ENCODE peak calls at places on chromosomes 5 and 9, in nine cellular contexts. One of them, this sample, is unnamed.

GRCh38 chr9:89461302-89461701 is 36.6 kb downstream of the SEMA4D start:
- DNase-seq in nephron progenitor cell: no peak
- DNase-seq in MM.1S: no peak
- DNase-seq in cardiac muscle cell: peak; percentile 81
- DNase-seq in hepatocyte: no peak
- DNase-seq in foreskin fibroblast: peak; percentile 33
- DNase-seq in testis: no peak
- DNase-seq in GM23338: no peak
- DNase-seq in WTC11: no peak
- DNase-seq in this sample: no peak

GRCh38 chr9:123893146-123893545 is 36.8 kb downstream of the DENND1A start:
- DNase-seq in nephron progenitor cell: no peak
- DNase-seq in MM.1S: no peak
- DNase-seq in cardiac muscle cell: no peak
- DNase-seq in hepatocyte: no peak
- DNase-seq in foreskin fibroblast: no peak
- DNase-seq in testis: no peak
- DNase-seq in GM23338: peak; percentile 50
- DNase-seq in WTC11: no peak
- DNase-seq in this sample: no peak

GRCh38 chr5:17180957-17181723 is 36.3 kb upstream of the BASP1 start:
- DNase-seq in nephron progenitor cell: no peak
- DNase-seq in MM.1S: no peak
- DNase-seq in cardiac muscle cell: peak; percentile 95
- DNase-seq in hepatocyte: peak; percentile 81
- DNase-seq in foreskin fibroblast: peak; percentile 92
- DNase-seq in testis: no peak
- DNase-seq in GM23338: no peak
- DNase-seq in WTC11: no peak
- DNase-seq in this sample: no peak

GRCh38 chr9:89379508-89380115 is 61.3 kb downstream of the SECISBP2 start:
- DNase-seq in nephron progenitor cell: no peak
- DNase-seq in MM.1S: no peak
- DNase-seq in cardiac muscle cell: peak; percentile 22
- DNase-seq in hepatocyte: no peak
- DNase-seq in foreskin fibroblast: no peak
- DNase-seq in testis: no peak
- DNase-seq in GM23338: no peak
- DNase-seq in WTC11: no peak
- DNase-seq in this sample: no peak

GRCh38 chr5:172010278-172010677 is 3.8 kb upstream of the FBXW11 start:
- DNase-seq in nephron progenitor cell: no peak
- DNase-seq in MM.1S: no peak
- DNase-seq in cardiac muscle cell: peak; percentile 79
- DNase-seq in hepatocyte: no peak
- DNase-seq in foreskin fibroblast: no peak
- DNase-seq in testis: peak; percentile 28
- DNase-seq in GM23338: peak; percentile 37
- DNase-seq in WTC11: no peak
- DNase-seq in this sample: no peak

GRCh38 chr9:136567651-136568287 is 21.9 kb upstream of the NOTCH1 start:
- DNase-seq in nephron progenitor cell: peak; percentile 43
- DNase-seq in MM.1S: no peak
- DNase-seq in cardiac muscle cell: peak; percentile 85
- DNase-seq in hepatocyte: peak; percentile 72
- DNase-seq in foreskin fibroblast: peak; percentile 91
- DNase-seq in testis: peak; percentile 76
- DNase-seq in GM23338: peak; percentile 80
- DNase-seq in WTC11: peak; percentile 55
- DNase-seq in this sample: no peak

GRCh38 chr5:10354048-10354872 is 765 bp downstream of the MARCHF6 start:
- DNase-seq in nephron progenitor cell: no peak
- DNase-seq in MM.1S: peak; percentile 50
- DNase-seq in cardiac muscle cell: peak; percentile 58
- DNase-seq in hepatocyte: peak; percentile 74
- DNase-seq in foreskin fibroblast: peak; percentile 58
- DNase-seq in testis: peak; percentile 54
- DNase-seq in GM23338: peak; percentile 53
- DNase-seq in WTC11: peak; percentile 43
- DNase-seq in this sample: peak; percentile 65

GRCh38 chr5:16140417-16140816 is 39.2 kb downstream of the MARCHF11 start:
- DNase-seq in nephron progenitor cell: no peak
- DNase-seq in MM.1S: no peak
- DNase-seq in cardiac muscle cell: no peak
- DNase-seq in hepatocyte: no peak
- DNase-seq in foreskin fibroblast: no peak
- DNase-seq in testis: no peak
- DNase-seq in GM23338: no peak
- DNase-seq in WTC11: no peak
- DNase-seq in this sample: no peak

GRCh38 chr9:6576930-6577329 is 68.6 kb downstream of the GLDC start:
- DNase-seq in nephron progenitor cell: no peak
- DNase-seq in MM.1S: no peak
- DNase-seq in cardiac muscle cell: no peak
- DNase-seq in hepatocyte: no peak
- DNase-seq in foreskin fibroblast: no peak
- DNase-seq in testis: no peak
- DNase-seq in GM23338: no peak
- DNase-seq in WTC11: no peak
- DNase-seq in this sample: no peak

GRCh38 chr5:181050016-181050415 is 9.9 kb downstream of the BTNL9 start:
- DNase-seq in nephron progenitor cell: no peak
- DNase-seq in MM.1S: no peak
- DNase-seq in cardiac muscle cell: no peak
- DNase-seq in hepatocyte: no peak
- DNase-seq in foreskin fibroblast: no peak
- DNase-seq in testis: no peak
- DNase-seq in GM23338: no peak
- DNase-seq in WTC11: no peak
- DNase-seq in this sample: no peak

GRCh38 chr5:149608936-149609502 is 27.7 kb downstream of the ARHGEF37 start:
- DNase-seq in nephron progenitor cell: no peak
- DNase-seq in MM.1S: no peak
- DNase-seq in cardiac muscle cell: no peak
- DNase-seq in hepatocyte: no peak
- DNase-seq in foreskin fibroblast: peak; percentile 24
- DNase-seq in testis: no peak
- DNase-seq in GM23338: no peak
- DNase-seq in WTC11: no peak
- DNase-seq in this sample: no peak

GRCh38 chr5:97844797-97845196 is 661.8 kb upstream of the RIOK2 start:
- DNase-seq in nephron progenitor cell: peak; percentile 4
- DNase-seq in MM.1S: no peak
- DNase-seq in cardiac muscle cell: no peak
- DNase-seq in hepatocyte: no peak
- DNase-seq in foreskin fibroblast: no peak
- DNase-seq in testis: no peak
- DNase-seq in GM23338: peak; percentile 47
- DNase-seq in WTC11: peak; percentile 57
- DNase-seq in this sample: no peak

GRCh38 chr5:111779260-111780254 is 22.6 kb upstream of the NREP start:
- DNase-seq in nephron progenitor cell: no peak
- DNase-seq in MM.1S: no peak
- DNase-seq in cardiac muscle cell: peak; percentile 60
- DNase-seq in hepatocyte: no peak
- DNase-seq in foreskin fibroblast: peak; percentile 28
- DNase-seq in testis: no peak
- DNase-seq in GM23338: no peak
- DNase-seq in WTC11: no peak
- DNase-seq in this sample: no peak

GRCh38 chr5:13987843-13988464 is 43.5 kb upstream of the DNAH5 start:
- DNase-seq in nephron progenitor cell: peak; percentile 60
- DNase-seq in MM.1S: peak; percentile 47
- DNase-seq in cardiac muscle cell: peak; percentile 72
- DNase-seq in hepatocyte: peak; percentile 67
- DNase-seq in foreskin fibroblast: peak; percentile 85
- DNase-seq in testis: peak; percentile 56
- DNase-seq in GM23338: peak; percentile 81
- DNase-seq in WTC11: peak; percentile 56
- DNase-seq in this sample: peak; percentile 56

GRCh38 chr5:126814721-126815404 is 37.9 kb downstream of the LMNB1 start:
- DNase-seq in nephron progenitor cell: no peak
- DNase-seq in MM.1S: no peak
- DNase-seq in cardiac muscle cell: peak; percentile 64
- DNase-seq in hepatocyte: no peak
- DNase-seq in foreskin fibroblast: peak; percentile 65
- DNase-seq in testis: no peak
- DNase-seq in GM23338: no peak
- DNase-seq in WTC11: no peak
- DNase-seq in this sample: no peak
- TF ChIP-seq CTCF in nephron progenitor cell: no peak
- TF ChIP-seq CTCF in MM.1S: no peak
- TF ChIP-seq CTCF in cardiac muscle cell: no peak
- TF ChIP-seq CTCF in hepatocyte: no peak
- TF ChIP-seq CTCF in foreskin fibroblast: no peak
- TF ChIP-seq CTCF in testis: no peak
- TF ChIP-seq CTCF in GM23338: no peak
- TF ChIP-seq CTCF in WTC11: no peak
- TF ChIP-seq CTCF in this sample: no peak

GRCh38 chr9:128253991-128254346 is 21.8 kb downstream of the GOLGA2 start:
- DNase-seq in nephron progenitor cell: no peak
- DNase-seq in MM.1S: no peak
- DNase-seq in cardiac muscle cell: no peak
- DNase-seq in hepatocyte: no peak
- DNase-seq in foreskin fibroblast: no peak
- DNase-seq in testis: no peak
- DNase-seq in GM23338: no peak
- DNase-seq in WTC11: no peak
- DNase-seq in this sample: no peak

GRCh38 chr9:128251701-128252100 is 24.1 kb downstream of the GOLGA2 start:
- DNase-seq in nephron progenitor cell: no peak
- DNase-seq in MM.1S: no peak
- DNase-seq in cardiac muscle cell: peak; percentile 35
- DNase-seq in hepatocyte: no peak
- DNase-seq in foreskin fibroblast: peak; percentile 88
- DNase-seq in testis: no peak
- DNase-seq in GM23338: no peak
- DNase-seq in WTC11: no peak
- DNase-seq in this sample: no peak

GRCh38 chr9:128253140-128253990 is 22.4 kb downstream of the GOLGA2 start:
- DNase-seq in nephron progenitor cell: no peak
- DNase-seq in MM.1S: peak; percentile 35
- DNase-seq in cardiac muscle cell: no peak
- DNase-seq in hepatocyte: no peak
- DNase-seq in foreskin fibroblast: no peak
- DNase-seq in testis: no peak
- DNase-seq in GM23338: peak; percentile 32
- DNase-seq in WTC11: no peak
- DNase-seq in this sample: no peak

GRCh38 chr9:128250839-128251558 is 24.8 kb downstream of the GOLGA2 start:
- DNase-seq in nephron progenitor cell: no peak
- DNase-seq in MM.1S: no peak
- DNase-seq in cardiac muscle cell: no peak
- DNase-seq in hepatocyte: no peak
- DNase-seq in foreskin fibroblast: no peak
- DNase-seq in testis: no peak
- DNase-seq in GM23338: peak; percentile 65
- DNase-seq in WTC11: peak; percentile 54
- DNase-seq in this sample: no peak

DNA sequence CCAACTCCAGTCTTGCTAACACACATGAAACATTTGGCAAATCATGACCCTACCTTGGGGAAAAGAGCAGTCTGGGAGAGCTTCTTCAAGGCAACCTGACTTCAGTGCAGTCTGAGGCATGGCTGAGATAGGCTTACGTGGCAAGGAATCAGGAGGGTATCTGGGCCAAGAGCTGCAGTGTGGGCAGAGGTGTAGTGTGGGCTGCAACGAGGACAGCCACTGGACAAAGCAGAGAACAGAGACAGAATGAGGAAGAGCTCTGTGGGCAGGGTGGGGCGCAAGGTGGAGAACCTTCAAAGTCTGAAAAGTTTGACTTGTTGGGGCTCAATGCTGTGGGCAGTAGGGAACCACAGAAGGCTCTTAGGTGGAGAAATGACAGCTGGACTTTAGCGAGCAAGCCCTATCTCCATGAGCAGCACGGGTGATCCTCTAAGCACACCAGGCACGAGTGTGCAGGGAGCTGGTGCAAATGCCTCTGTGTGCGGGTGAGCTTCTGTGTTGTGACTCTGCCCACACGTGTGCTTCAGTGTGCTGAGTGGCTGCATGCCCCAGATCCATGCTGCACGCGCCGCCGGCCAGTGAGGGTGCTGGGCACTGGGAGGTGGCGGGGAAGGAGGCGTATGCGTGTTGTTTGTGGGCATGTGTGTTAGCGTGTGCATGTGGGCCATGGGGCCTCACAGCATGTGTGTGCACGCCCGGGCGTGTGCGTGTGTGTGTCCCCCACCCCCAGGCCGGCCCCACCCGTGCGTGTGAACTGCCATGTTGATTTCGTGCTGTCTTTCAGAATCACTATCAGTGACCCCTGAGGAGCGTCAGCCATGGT is 23.3 kb downstream of the GOLGA2 start:
- DNase-seq in nephron progenitor cell: no peak
- DNase-seq in MM.1S: no peak
- DNase-seq in cardiac muscle cell: no peak
- DNase-seq in hepatocyte: no peak
- DNase-seq in foreskin fibroblast: no peak
- DNase-seq in testis: no peak
- DNase-seq in GM23338: no peak
- DNase-seq in WTC11: no peak
- DNase-seq in this sample: no peak
- TF ChIP-seq CTCF in nephron progenitor cell: no peak
- TF ChIP-seq CTCF in MM.1S: no peak
- TF ChIP-seq CTCF in cardiac muscle cell: no peak
- TF ChIP-seq CTCF in hepatocyte: no peak
- TF ChIP-seq CTCF in foreskin fibroblast: no peak
- TF ChIP-seq CTCF in testis: no peak
- TF ChIP-seq CTCF in GM23338: no peak
- TF ChIP-seq CTCF in WTC11: no peak
- TF ChIP-seq CTCF in this sample: no peak

DNA sequence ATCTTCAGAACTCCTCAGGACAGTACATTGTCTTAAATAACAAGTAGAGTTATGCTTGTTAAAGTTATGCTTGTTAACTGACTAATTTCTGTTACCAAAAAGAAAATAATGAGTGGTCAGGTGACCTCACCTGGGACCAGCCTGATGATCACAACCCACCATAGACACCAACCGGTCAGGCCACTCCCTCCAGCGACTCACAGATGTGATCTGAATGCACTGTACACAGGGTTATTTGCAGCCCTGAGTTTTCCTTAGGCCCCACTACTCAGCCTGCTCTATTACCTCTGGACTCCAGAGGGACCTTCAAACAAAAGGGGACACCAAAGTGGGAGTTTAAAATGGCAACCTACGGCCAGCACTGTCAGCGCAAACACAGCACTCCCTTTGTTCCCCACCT is 55.3 kb downstream of the ARSB start:
- DNase-seq in nephron progenitor cell: no peak
- DNase-seq in MM.1S: no peak
- DNase-seq in cardiac muscle cell: no peak
- DNase-seq in hepatocyte: no peak
- DNase-seq in foreskin fibroblast: no peak
- DNase-seq in testis: no peak
- DNase-seq in GM23338: no peak
- DNase-seq in WTC11: no peak
- DNase-seq in this sample: no peak
- TF ChIP-seq CTCF in nephron progenitor cell: no peak
- TF ChIP-seq CTCF in MM.1S: no peak
- TF ChIP-seq CTCF in cardiac muscle cell: no peak
- TF ChIP-seq CTCF in hepatocyte: no peak
- TF ChIP-seq CTCF in foreskin fibroblast: no peak
- TF ChIP-seq CTCF in testis: no peak
- TF ChIP-seq CTCF in GM23338: no peak
- TF ChIP-seq CTCF in WTC11: no peak
- TF ChIP-seq CTCF in this sample: no peak

GRCh38 chr9:68974901-68975300 is 39.0 kb downstream of the PRKACG start:
- DNase-seq in nephron progenitor cell: no peak
- DNase-seq in MM.1S: no peak
- DNase-seq in cardiac muscle cell: no peak
- DNase-seq in hepatocyte: no peak
- DNase-seq in foreskin fibroblast: no peak
- DNase-seq in testis: no peak
- DNase-seq in GM23338: no peak
- DNase-seq in WTC11: no peak
- DNase-seq in this sample: no peak
- TF ChIP-seq CTCF in nephron progenitor cell: no peak
- TF ChIP-seq CTCF in MM.1S: no peak
- TF ChIP-seq CTCF in cardiac muscle cell: no peak
- TF ChIP-seq CTCF in hepatocyte: no peak
- TF ChIP-seq CTCF in foreskin fibroblast: no peak
- TF ChIP-seq CTCF in testis: no peak
- TF ChIP-seq CTCF in GM23338: no peak
- TF ChIP-seq CTCF in WTC11: no peak
- TF ChIP-seq CTCF in this sample: no peak

This sample was measured in neural crest cell.